ENCODE peak calls at places on chromosomes 3 and 15, in four cellular contexts. L is SK-N-SH, R is Panc1, K is GM12878. S is an unnamed sample.

GRCh38 chr3:148218222-148218621 is 479.5 kb upstream of the AGTR1 start:
- DNase-seq in K (no peak), L (no peak), R (no peak), S (no peak)

GRCh38 chr3:17687585-17687984 is 54.8 kb downstream of the TBC1D5 start:
- DNase-seq in R (no peak), L (no peak), K (no peak), S (no peak)

GRCh38 chr3:45800611-45801010 is 4.3 kb upstream of the SLC6A20 start:
- DNase-seq in L (no peak), R (no peak), K (no peak), S (no peak)

GRCh38 chr3:183328823-183329222 is 75.8 kb downstream of the B3GNT5 start:
- DNase-seq in L (no peak), R (no peak), K (no peak), S (no peak)

GRCh38 chr15:68404056-68404798 is 27.7 kb downstream of the ITGA11 start:
- DNase-seq in L (no peak), R (no peak), K (no peak), S (no peak)

GRCh38 chr3:99562138-99562537 is 76.3 kb upstream of the COL8A1 start:
- DNase-seq in L (no peak), K (no peak), R (no peak), S (no peak)

GRCh38 chr3:139127101-139127500 is 82.4 kb upstream of the PRR23C start:
- DNase-seq in K (no peak), R (no peak), L (no peak), S (no peak)

GRCh38 chr3:123028233-123028828 is 768 bp upstream of the SEMA5B start:
- DNase-seq in K (no peak), R (peak; percentile 20), L (peak; percentile 79), S (peak; percentile 45)

GRCh38 chr15:55434989-55435825 is 26.9 kb downstream of the PIERCE2 start:
- DNase-seq in L (peak; percentile 68), K (no peak), R (peak; percentile 42), S (peak; percentile 12)

GRCh38 chr15:25847066-25847465 is 16.1 kb downstream of the ATP10A start:
- DNase-seq in L (no peak), K (no peak), R (no peak), S (no peak)

GRCh38 chr15:75081150-75081549 is 57.8 kb downstream of the PPCDC start:
- DNase-seq in L (no peak), R (no peak), K (no peak), S (no peak)

GRCh38 chr3:188673509-188674239 is 498.1 kb upstream of the TPRG1 start:
- DNase-seq in L (no peak), R (no peak), K (no peak), S (peak; percentile 13)

GRCh38 chr3:146503459-146504202 is 34.3 kb upstream of the PLSCR2 start:
- DNase-seq in L (no peak), K (peak; percentile 62), R (peak; percentile 38), S (no peak)

GRCh38 chr15:29089731-29090616 is 179.6 kb downstream of the NSMCE3 start:
- DNase-seq in K (no peak), R (no peak), L (no peak), S (no peak)

GRCh38 chr3:130263708-130264107 is 81.8 kb upstream of the COL6A5 start:
- DNase-seq in K (no peak), R (no peak), L (no peak), S (no peak)

GRCh38 chr15:58512522-58512921 is 80.7 kb downstream of the LIPC start:
- DNase-seq in R (no peak), K (no peak), L (no peak), S (no peak)

GRCh38 chr15:41022487-41023090 is 69.3 kb downstream of the CHAC1 start:
- DNase-seq in K (peak; percentile 21), L (peak; percentile 61), R (peak; percentile 56), S (peak; percentile 54)

GRCh38 chr3:195251336-195252065 is 19.5 kb downstream of the XXYLT1 start:
- DNase-seq in R (no peak), K (no peak), L (no peak), S (no peak)

GRCh38 chr3:151726016-151726415 is 7.7 kb upstream of the AADACL2 start:
- DNase-seq in K (no peak), R (no peak), L (no peak), S (no peak)

GRCh38 chr3:115616461-115616860 is 6.8 kb upstream of the GAP43 start:
- DNase-seq in K (no peak), R (no peak), L (no peak), S (no peak)

GRCh38 chr3:118884748-118885206 is 149.9 kb downstream of the IGSF11 start:
- DNase-seq in K (no peak), L (peak; percentile 57), R (peak; percentile 43), S (peak; percentile 54)

GRCh38 chr3:23739536-23739935 is 66.2 kb upstream of the UBE2E1 start:
- DNase-seq in L (no peak), K (no peak), R (no peak), S (peak; percentile 39)

GRCh38 chr3:128402998-128403397 is 63.7 kb downstream of the DNAJB8 start:
- DNase-seq in K (no peak), R (no peak), L (no peak), S (no peak)

GRCh38 chr15:52008698-52009434 is 10.2 kb upstream of the MAPK6 start:
- DNase-seq in L (no peak), R (peak; percentile 47), K (peak; percentile 80), S (no peak)

GRCh38 chr3:122975163-122975923 is 52.2 kb downstream of the SEMA5B start:
- DNase-seq in K (no peak), R (no peak), L (peak; percentile 78), S (peak; percentile 10)

GRCh38 chr3:117955196-117955595 is 1079.5 kb downstream of the IGSF11 start:
- DNase-seq in L (no peak), K (no peak), R (no peak), S (no peak)

GRCh38 chr3:30443756-30444673 is 162.4 kb upstream of the TGFBR2 start:
- DNase-seq in L (no peak), R (no peak), K (no peak), S (no peak)

GRCh38 chr3:184015381-184016019 is 2.2 kb downstream of the ABCC5 start:
- DNase-seq in R (no peak), K (no peak), L (peak; percentile 71), S (no peak)

GRCh38 chr15:80689716-80690115 is 5.4 kb upstream of the ABHD17C start:
- DNase-seq in R (no peak), L (no peak), K (no peak), S (no peak)
- TF ChIP-seq REST in R (no peak), L (no peak), K (no peak), S (no peak)

GRCh38 chr15:26974120-26974780 is 3.3 kb downstream of the GABRG3 start:
- DNase-seq in K (no peak), R (peak; percentile 0), L (peak; percentile 50), S (no peak)
- TF ChIP-seq CTCF in K (no peak), R (peak; percentile 45), L (peak; percentile 35), S (no peak)

GRCh38 chr15:100516592-100517489 is 11.9 kb downstream of the CERS3 start:
- DNase-seq in R (no peak), L (no peak), K (no peak), S (no peak)
- TF ChIP-seq POLR2AphosphoS5 in R (no peak), L (no peak), K (no peak), S (no peak)

GRCh38 chr3:153311531-153311930 is 149.5 kb downstream of the RAP2B start:
- DNase-seq in L (no peak), K (no peak), R (no peak), S (no peak)
- TF ChIP-seq REST in L (no peak), K (no peak), R (no peak), S (no peak)

GRCh38 chr3:47813551-47814177 is 10.7 kb downstream of the DHX30 start:
- DNase-seq in K (no peak), R (no peak), L (no peak), S (no peak)
- TF ChIP-seq CTCF in K (no peak), R (no peak), L (no peak), S (no peak)

DNA sequence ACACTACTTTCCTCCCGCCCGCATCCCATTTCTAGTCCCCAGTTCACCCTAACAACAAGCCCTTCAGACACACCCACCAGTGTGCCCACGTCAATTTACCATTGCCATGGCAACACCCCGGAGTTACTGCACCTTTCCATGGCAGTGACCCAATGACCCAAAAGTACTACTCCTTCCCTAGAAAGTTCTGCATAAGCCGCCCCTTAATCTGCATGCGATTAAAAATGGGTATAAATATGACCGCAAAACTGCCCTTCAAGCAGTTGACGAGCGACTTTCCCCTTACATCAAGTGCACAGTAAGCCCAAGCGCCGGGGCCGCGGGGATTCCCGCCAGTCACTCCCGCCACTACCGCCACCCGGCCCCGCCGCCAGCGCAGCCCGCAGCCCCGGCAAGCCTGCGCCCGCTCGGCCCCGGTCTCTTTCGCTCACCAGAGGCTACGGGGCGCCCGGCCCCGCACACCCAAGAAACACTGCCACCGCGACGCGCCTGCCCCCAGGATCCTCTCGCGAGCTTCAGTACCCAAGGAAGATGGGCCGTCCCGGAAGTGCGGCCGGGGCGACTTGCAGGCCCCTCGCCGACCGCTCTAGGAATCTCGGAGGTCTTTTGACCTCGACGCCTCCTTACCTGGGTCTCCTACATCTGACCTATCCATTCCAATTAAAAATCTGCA is 27.2 kb upstream of the ZNF502 start:
- DNase-seq in K (peak; percentile 27), L (peak; percentile 94), R (no peak), S (no peak)
- TF ChIP-seq POLR2AphosphoS5 in K (peak; percentile 62), L (peak; percentile 65), R (no peak), S (no peak)

GRCh38 chr3:15294914-15295313 is 37.5 kb downstream of the SH3BP5 start:
- DNase-seq in K (no peak), L (no peak), R (no peak), S (peak; percentile 74)

GRCh38 chr3:15289661-15290060 is 42.7 kb downstream of the SH3BP5 start:
- DNase-seq in L (no peak), K (no peak), R (no peak), S (no peak)

GRCh38 chr3:15290731-15291130 is 41.7 kb downstream of the SH3BP5 start:
- DNase-seq in K (no peak), R (no peak), L (no peak), S (no peak)

GRCh38 chr3:15292765-15293522 is 39.4 kb downstream of the SH3BP5 start:
- DNase-seq in R (no peak), K (no peak), L (no peak), S (no peak)

DNA sequence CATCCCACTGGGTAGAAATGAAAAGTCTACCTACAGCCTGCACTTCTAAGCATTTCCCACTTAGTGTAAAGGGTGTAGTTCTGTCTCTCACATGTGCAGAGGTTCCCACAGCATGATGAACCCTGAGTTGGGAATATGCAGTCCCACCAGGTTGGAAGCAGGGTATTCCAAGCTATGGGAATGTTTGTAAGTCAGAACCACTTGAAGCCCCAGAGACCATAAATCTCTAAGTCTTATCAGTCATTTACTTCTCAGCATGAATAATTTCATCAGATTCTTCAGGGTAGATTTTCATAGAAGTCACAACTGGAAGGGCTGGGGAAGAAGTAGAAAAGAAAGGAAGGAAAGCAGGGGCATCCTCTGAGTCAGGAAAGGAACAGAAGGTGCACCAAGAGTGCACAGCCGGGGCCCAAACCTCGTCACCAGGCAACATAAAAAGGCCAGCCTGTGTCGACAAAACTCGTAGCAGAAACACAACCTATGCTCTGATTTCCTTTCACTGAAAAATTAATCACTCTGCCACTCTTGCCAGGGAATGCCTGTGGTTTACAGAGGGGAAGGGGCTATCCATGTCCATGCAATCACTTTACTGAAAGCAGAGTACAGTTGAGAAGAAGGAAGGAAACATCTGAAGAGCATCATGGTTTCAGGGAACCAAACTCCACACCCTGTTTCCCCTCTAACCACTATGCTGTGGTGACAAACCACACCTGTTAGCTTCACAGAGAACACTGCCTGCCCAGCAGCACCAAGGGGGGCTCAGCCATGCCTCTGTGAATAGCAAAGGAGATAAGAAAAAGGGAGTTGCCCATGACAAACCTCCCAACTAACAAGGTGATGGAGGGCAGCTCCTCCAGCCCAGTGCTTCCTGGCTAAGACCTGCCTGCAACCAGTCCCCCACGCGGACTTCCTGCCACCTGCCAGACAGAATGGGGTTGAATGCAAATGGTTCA is 40.5 kb downstream of the SH3BP5 start:
- DNase-seq in K (peak; percentile 89), L (no peak), R (no peak), S (peak; percentile 76)
- TF ChIP-seq REST in K (no peak), L (no peak), R (no peak), S (no peak)

GRCh38 chr3:67901681-67902080 is 247.3 kb upstream of the SUCLG2 start:
- DNase-seq in L (no peak), K (no peak), R (no peak), S (no peak)
- TF ChIP-seq CTCF in L (no peak), K (no peak), R (peak; percentile 20), S (no peak)

S was measured in HL-60.